ENCODE peak calls at places on chromosome 9, in four cellular contexts. H, L, R and S are unnamed samples.

GRCh38 chr9:133972041-133972970 is 19.8 kb downstream of the VAV2 start:
- DNase-seq in R (no peak), L (no peak), H (no peak), S (no peak)

GRCh38 chr9:104107799-104108198 is 13.7 kb downstream of the SMC2 start:
- DNase-seq in H (no peak), L (no peak), R (no peak), S (no peak)

GRCh38 chr9:107674937-107675277 is 185.3 kb upstream of the KLF4 start:
- DNase-seq in R (no peak), H (no peak), L (no peak), S (peak)

GRCh38 chr9:8468048-8468600 is 668.5 kb upstream of the DMAC1 start:
- DNase-seq in L (no peak), R (no peak), H (no peak), S (no peak)

GRCh38 chr9:88989961-88990570 is 1.2 kb upstream of the S1PR3 start:
- DNase-seq in L (no peak), R (no peak), H (no peak), S (peak)

GRCh38 chr9:111427186-111427585 is 57.0 kb downstream of the ECPAS start:
- DNase-seq in H (peak), L (peak), R (no peak), S (peak)

GRCh38 chr9:105054488-105054887 is 126.5 kb upstream of the ABCA1 start:
- DNase-seq in H (no peak), L (peak), R (no peak), S (no peak)

GRCh38 chr9:96621619-96622018 is 2.0 kb upstream of the CDC14B start:
- DNase-seq in R (no peak), L (peak), H (no peak), S (peak)

GRCh38 chr9:81562221-81563019 is 126.9 kb downstream of the TLE1 start:
- DNase-seq in R (no peak), L (peak), H (no peak), S (no peak)

GRCh38 chr9:38359297-38359653 is 33.2 kb upstream of the ALDH1B1 start:
- DNase-seq in R (no peak), L (no peak), H (no peak), S (no peak)

GRCh38 chr9:14670718-14671117 is 22.5 kb downstream of the ZDHHC21 start:
- DNase-seq in R (no peak), H (no peak), L (peak), S (no peak)

GRCh38 chr9:91811024-91811909 is 138.8 kb downstream of the ROR2 start:
- DNase-seq in R (no peak), H (no peak), L (no peak), S (no peak)

GRCh38 chr9:73231203-73231602 is 79.5 kb downstream of the ANXA1 start:
- DNase-seq in R (no peak), L (no peak), H (no peak), S (no peak)

GRCh38 chr9:78044189-78044588 is 12.6 kb upstream of the GNAQ start:
- DNase-seq in L (no peak), R (no peak), H (no peak), S (no peak)

GRCh38 chr9:90103771-90104170 is 499.0 kb downstream of the GADD45G start:
- DNase-seq in R (no peak), L (no peak), H (no peak), S (no peak)

GRCh38 chr9:135522931-135523330 is 1.7 kb downstream of the LCN1 start:
- DNase-seq in R (peak), L (no peak), H (no peak), S (no peak)

GRCh38 chr9:7055201-7055903 is 297.6 kb downstream of the KDM4C start:
- DNase-seq in H (no peak), R (no peak), L (no peak), S (no peak)

GRCh38 chr9:91837982-91838731 is 111.9 kb downstream of the ROR2 start:
- DNase-seq in R (no peak), L (peak), H (peak), S (no peak)

GRCh38 chr9:136084191-136084944 is 10.7 kb downstream of the NACC2 start:
- DNase-seq in H (no peak), R (no peak), L (no peak), S (no peak)

GRCh38 chr9:124733964-124734740 is 37.0 kb downstream of the NR6A1 start:
- DNase-seq in H (no peak), R (no peak), L (no peak), S (no peak)

GRCh38 chr9:100725376-100725775 is 147.5 kb downstream of the CAVIN4 start:
- DNase-seq in H (no peak), R (no peak), L (no peak), S (no peak)

GRCh38 chr9:95273369-95274051 is 44.0 kb downstream of the FANCC start:
- DNase-seq in R (no peak), L (no peak), H (no peak), S (peak)

GRCh38 chr9:121780641-121781040 is 129.2 kb downstream of the DAB2IP start:
- DNase-seq in H (no peak), L (no peak), R (no peak), S (no peak)

GRCh38 chr9:69058101-69058500 is 22.5 kb downstream of the FXN start:
- DNase-seq in R (no peak), L (no peak), H (no peak), S (no peak)

GRCh38 chr9:133802256-133802655 is 64.1 kb upstream of the SARDH start:
- DNase-seq in R (no peak), H (no peak), L (no peak), S (no peak)

GRCh38 chr9:104104407-104104806 is 10.3 kb downstream of the SMC2 start:
- DNase-seq in L (no peak), H (no peak), R (no peak), S (no peak)

GRCh38 chr9:134066546-134066922 is 1.3 kb downstream of the BRD3 start:
- DNase-seq in L (peak), R (peak), H (peak), S (peak)

GRCh38 chr9:71909887-71910601 is 949 bp downstream of the ABHD17B start:
- DNase-seq in H (peak), R (peak), L (peak), S (peak)

GRCh38 chr9:221989-222776 is 7.5 kb downstream of the DOCK8 start:
- DNase-seq in H (no peak), R (no peak), L (no peak), S (peak)

GRCh38 chr9:89497181-89497963 is 541 bp downstream of the SEMA4D start:
- DNase-seq in H (no peak), R (no peak), L (no peak), S (peak)

GRCh38 chr9:91334053-91334452 is 27.7 kb downstream of the AUH start:
- DNase-seq in R (no peak), L (peak), H (peak), S (no peak)

GRCh38 chr9:127347831-127348699 is 48.9 kb upstream of the SLC2A8 start:
- DNase-seq in L (peak), H (peak), R (no peak), S (peak)

GRCh38 chr9:38362912-38363588 is 29.5 kb upstream of the ALDH1B1 start:
- DNase-seq in H (peak), R (peak), L (peak), S (peak)

DNA sequence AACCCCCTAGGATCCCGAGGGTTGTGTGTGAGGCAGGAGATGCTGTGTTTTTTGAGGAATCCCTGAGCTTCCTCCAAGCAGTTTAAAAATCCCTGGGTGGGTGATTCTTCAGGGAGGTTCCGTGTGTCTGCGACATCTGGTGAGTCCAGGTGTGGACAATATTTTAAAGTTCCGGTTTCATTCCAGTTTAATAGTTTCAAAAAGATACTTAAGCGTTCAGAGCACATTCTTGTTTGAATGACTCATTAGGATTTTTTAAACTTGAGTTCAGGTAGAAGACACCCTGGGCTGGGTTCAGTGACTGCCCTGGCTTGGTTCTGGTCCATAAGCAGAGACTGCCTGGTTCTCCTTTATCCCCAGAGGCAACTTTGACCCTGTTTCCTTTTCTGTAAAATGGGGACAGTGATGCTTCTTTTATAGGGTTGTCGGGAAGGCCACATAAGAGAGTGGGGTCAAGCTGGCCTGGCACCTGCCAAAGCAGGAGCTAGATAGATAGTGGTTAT is 119.2 kb downstream of the RGS3 start:
- DNase-seq in H (no peak), R (no peak), L (no peak), S (no peak)
- H3K4me3 ChIP-seq in H (no peak), R (no peak), L (no peak), S (no peak)

DNA sequence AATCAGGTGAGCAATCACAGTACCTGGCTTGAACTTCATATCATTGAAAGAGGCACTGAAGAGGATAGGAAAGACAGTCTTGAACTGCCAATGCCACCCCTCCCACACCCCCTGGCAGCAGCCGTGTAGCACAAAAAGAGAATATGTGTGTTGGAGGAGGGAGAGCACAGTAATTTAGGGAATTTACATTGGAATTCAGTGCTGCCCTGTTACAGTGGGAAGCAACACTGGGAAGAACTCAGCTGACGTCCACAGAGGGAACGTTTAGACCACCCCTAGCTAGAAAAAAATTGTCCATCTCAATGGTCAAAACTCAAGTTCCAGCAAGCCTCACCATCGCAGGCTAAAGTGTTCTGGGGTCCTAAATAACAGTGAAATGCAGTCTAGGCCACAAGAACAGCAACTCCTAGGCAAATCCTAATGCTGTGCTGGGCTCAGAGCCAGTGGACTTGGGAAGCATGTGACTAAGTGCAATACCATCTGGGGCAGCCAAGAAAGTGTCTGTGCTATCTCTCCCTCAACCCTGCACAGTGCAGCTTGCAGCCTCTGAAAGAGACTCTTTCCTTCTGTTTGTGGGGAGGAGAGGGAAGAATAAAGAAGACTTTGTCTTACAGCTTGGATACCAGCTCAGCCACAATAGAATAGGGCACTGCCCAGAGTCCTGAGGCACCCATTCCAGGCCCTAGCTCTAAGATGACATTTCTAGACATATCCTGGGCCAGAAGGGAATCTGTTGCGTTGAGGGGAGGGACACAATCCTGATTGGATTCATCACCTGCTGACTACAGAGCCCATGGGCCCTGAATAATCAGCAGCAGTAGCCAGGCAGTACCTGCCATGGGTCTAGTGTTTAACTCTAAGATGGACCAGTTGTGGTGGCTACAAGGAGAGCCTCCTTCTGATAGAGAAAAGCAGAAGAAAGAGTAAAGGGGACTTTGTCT is 62.1 kb upstream of the VLDLR start:
- DNase-seq in R (peak), H (peak), L (peak), S (no peak)
- H3K4me3 ChIP-seq in R (no peak), H (no peak), L (no peak), S (no peak)

GRCh38 chr9:137697832-137698231 is 79.0 kb downstream of the EHMT1 start:
- DNase-seq in R (no peak), H (no peak), L (no peak), S (no peak)
- H3K4me3 ChIP-seq in R (no peak), H (no peak), L (no peak), S (no peak)

GRCh38 chr9:21095561-21095960 is 17.8 kb upstream of the IFNB1 start:
- DNase-seq in L (no peak), R (no peak), H (no peak), S (no peak)
- H3K4me3 ChIP-seq in L (no peak), R (no peak), H (no peak), S (no peak)

DNA sequence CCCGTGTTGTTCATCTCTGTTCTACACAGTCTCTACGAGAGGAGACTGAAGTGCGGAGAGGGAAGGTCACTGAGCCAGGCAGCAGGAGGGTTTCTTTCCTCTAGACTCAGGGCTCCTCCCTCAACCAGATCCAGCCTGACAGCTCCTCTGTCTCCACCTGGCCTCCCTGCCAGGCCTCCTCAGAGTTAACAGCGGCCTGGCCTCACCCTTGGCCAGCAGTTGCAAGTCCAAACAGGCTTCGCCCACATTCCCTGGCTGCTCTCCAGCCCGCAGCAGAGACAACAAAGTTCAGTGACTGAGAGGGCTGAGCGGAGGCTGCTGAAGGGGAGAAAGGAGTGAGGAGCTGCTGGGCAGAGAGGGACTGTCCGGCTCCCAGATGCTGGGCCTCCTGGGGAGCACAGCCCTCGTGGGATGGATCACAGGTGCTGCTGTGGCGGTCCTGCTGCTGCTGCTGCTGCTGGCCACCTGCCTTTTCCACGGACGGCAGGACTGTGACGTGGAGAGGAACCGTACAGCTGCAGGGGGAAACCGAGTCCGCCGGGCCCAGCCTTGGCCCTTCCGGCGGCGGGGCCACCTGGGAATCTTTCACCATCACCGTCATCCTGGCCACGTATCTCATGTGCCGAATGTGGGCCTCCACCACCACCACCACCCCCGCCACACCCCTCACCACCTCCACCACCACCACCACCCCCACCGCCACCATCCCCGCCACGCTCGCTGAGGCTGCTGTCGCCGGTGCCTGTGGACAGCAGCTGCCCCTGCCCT is at the start of gene HRCT1:
- DNase-seq in L (peak), R (peak), H (peak), S (no peak)
- H3K4me3 ChIP-seq in L (no peak), R (no peak), H (no peak), S (no peak)

DNA sequence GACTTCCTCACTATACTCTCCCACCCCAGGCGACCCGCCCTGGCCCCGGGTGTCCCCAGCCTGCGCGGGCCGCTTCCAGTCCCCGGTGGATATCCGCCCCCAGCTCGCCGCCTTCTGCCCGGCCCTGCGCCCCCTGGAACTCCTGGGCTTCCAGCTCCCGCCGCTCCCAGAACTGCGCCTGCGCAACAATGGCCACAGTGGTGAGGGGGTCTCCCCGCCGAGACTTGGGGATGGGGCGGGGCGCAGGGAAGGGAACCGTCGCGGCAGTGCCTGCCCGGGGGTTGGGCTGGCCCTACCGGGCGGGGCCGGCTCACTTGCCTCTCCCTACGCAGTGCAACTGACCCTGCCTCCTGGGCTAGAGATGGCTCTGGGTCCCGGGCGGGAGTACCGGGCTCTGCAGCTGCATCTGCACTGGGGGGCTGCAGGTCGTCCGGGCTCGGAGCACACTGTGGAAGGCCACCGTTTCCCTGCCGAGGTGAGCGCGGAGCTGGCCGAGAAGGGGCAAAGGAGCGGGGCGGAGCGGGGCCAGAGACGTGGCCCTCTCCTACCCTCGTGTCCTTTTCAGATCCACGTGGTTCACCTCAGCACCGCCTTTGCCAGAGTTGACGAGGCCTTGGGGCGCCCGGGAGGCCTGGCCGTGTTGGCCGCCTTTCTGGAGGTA is 2.1 kb downstream of the CA9 start:
- DNase-seq in L (no peak), H (peak), R (no peak), S (no peak)
- H3K4me3 ChIP-seq in L (peak), H (peak), R (no peak), S (no peak)

GRCh38 chr9:129549139-129549538 is 71.8 kb downstream of the C9orf50 start:
- DNase-seq in R (no peak), H (no peak), L (no peak), S (no peak)
- H3K4me3 ChIP-seq in R (no peak), H (no peak), L (no peak), S (no peak)

GRCh38 chr9:109745335-109746283 is 34.4 kb upstream of the PALM2AKAP2 start:
- DNase-seq in H (peak), L (peak), R (peak), S (peak)
- H3K4me3 ChIP-seq in H (no peak), L (no peak), R (no peak), S (no peak)

GRCh38 chr9:131349881-131350563 is 43.9 kb upstream of the PRRC2B start:
- DNase-seq in L (peak), R (peak), H (peak), S (peak)

GRCh38 chr9:131346559-131346958 is 47.3 kb upstream of the PRRC2B start:
- DNase-seq in H (no peak), L (no peak), R (no peak), S (no peak)

GRCh38 chr9:131347376-131348020 is 46.4 kb upstream of the PRRC2B start:
- DNase-seq in L (no peak), H (peak), R (no peak), S (no peak)

GRCh38 chr9:131348631-131349521 is 45.0 kb upstream of the PRRC2B start:
- DNase-seq in H (no peak), R (no peak), L (no peak), S (no peak)

DNA sequence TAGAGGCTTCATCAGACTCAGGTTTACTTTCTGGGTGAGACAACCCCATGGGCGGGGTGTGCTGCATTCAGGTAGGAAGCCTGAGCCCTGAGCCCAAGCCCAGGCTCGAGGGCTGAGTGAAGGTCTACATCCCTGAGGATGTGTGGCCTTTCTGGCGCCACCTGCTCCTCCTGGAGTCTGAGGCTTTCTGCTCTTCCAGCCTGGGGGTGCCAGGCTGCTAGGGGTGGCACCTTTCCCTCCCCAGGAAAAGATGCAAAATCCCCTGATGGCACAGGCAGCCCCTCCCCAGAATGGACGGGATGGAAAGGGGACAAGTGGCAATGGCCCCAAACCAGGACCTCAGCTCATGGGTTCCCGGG is 44.4 kb upstream of the PRRC2B start:
- DNase-seq in R (no peak), H (no peak), L (no peak), S (no peak)
- H3K4me3 ChIP-seq in R (no peak), H (peak), L (no peak), S (peak)